ENCODE peak calls at places on chromosome 14, in ten cellular contexts. V, X, A, Q, W, E, B, C, N and Y are unnamed samples.

GRCh38 chr14:82313889-82314288 is 780.2 kb upstream of the SEL1L start:
- DNase-seq in Q (no peak), N (no peak), V (no peak), B (no peak), X (no peak), C (no peak), E (no peak), W (no peak), A (no peak), Y (no peak)

GRCh38 chr14:96237641-96238040 is 18.4 kb upstream of the BDKRB1 start:
- DNase-seq in Q (no peak), N (no peak), X (no peak), E (no peak), V (no peak), C (no peak), W (no peak), B (no peak), A (no peak), Y (no peak)

GRCh38 chr14:24077086-24077485 is 5.7 kb downstream of the CPNE6 start:
- DNase-seq in B (no peak), C (no peak), X (no peak), V (no peak), A (no peak), W (no peak), Q (no peak), E (no peak), N (no peak), Y (no peak)

GRCh38 chr14:79016828-79017505 is 846.8 kb downstream of the NRXN3 start:
- DNase-seq in E (no peak), A (no peak), W (no peak), N (peak; percentile 72), X (no peak), C (no peak), Q (peak; percentile 92), V (peak; percentile 97), B (no peak), Y (no peak)

GRCh38 chr14:103733651-103734050 is 18.0 kb downstream of the ZFYVE21 start:
- DNase-seq in A (no peak), B (no peak), C (no peak), Q (peak; percentile 37), V (peak; percentile 59), X (no peak), N (no peak), W (no peak), E (no peak), Y (no peak)

GRCh38 chr14:102226356-102227125 is 78.4 kb downstream of the MOK start:
- DNase-seq in B (no peak), Q (no peak), A (no peak), V (no peak), C (no peak), N (no peak), X (no peak), W (no peak), E (no peak), Y (no peak)

GRCh38 chr14:91890291-91890749 is 23.0 kb upstream of the TC2N start:
- DNase-seq in W (no peak), N (no peak), A (no peak), E (no peak), C (no peak), X (no peak), B (no peak), Q (peak; percentile 35), V (peak; percentile 61), Y (no peak)

GRCh38 chr14:95956601-95957460 is 80.2 kb downstream of the TUNAR start:
- DNase-seq in B (no peak), X (no peak), N (no peak), W (no peak), V (no peak), C (no peak), Q (no peak), E (no peak), A (no peak), Y (no peak)

GRCh38 chr14:64721391-64721791 is 17.2 kb downstream of the PLEKHG3 start:
- DNase-seq in X (no peak), A (peak; percentile 55), E (no peak), Q (peak; percentile 46), N (no peak), W (no peak), V (no peak), B (no peak), C (no peak), Y (peak; percentile 89)

GRCh38 chr14:74852922-74853530 is 22.9 kb downstream of the PROX2 start:
- DNase-seq in X (no peak), C (no peak), B (no peak), N (peak; percentile 66), A (no peak), E (no peak), V (peak; percentile 38), W (no peak), Q (peak; percentile 90), Y (peak; percentile 22)

GRCh38 chr14:20455355-20456300 is 602 bp downstream of the APEX1 start:
- DNase-seq in C (no peak), Q (peak; percentile 95), W (no peak), A (no peak), V (peak; percentile 91), N (peak; percentile 72), B (peak; percentile 17), E (no peak), X (no peak), Y (peak; percentile 56)

GRCh38 chr14:23043749-23044148 is 1.7 kb downstream of the PSMB11 start:
- DNase-seq in B (no peak), C (no peak), N (no peak), X (no peak), E (no peak), W (no peak), V (no peak), A (no peak), Q (no peak), Y (no peak)

GRCh38 chr14:57831981-57832380 is 33.9 kb downstream of the SLC35F4 start:
- DNase-seq in V (no peak), E (no peak), C (no peak), N (no peak), X (no peak), Q (peak; percentile 21), B (no peak), W (no peak), A (no peak), Y (no peak)